ENCODE peak calls at places on chromosomes 3 and 15, in seven cellular contexts. S is ovary, G is esophagus muscularis mucosa, P is K562, T is tibial nerve, L is sigmoid colon, V is SK-N-SH. D is an unnamed sample. For H3K4me1, the result is how much of the 10 kb centered on the place peaks cover.

GRCh38 chr3:44712455-44713075 is at the start of gene ZNF502:
- DNase-seq in V (peak), S (peak), P (peak), T (peak), G (peak), L (peak), D (peak)

GRCh38 chr3:155704771-155705559 is 39.9 kb downstream of the PLCH1 start:
- DNase-seq in L (no peak), T (no peak), V (no peak), S (no peak), G (no peak), P (no peak), D (no peak)

GRCh38 chr3:127233371-127233770 is 40.4 kb downstream of the PRR23E start:
- DNase-seq in L (no peak), P (no peak), G (no peak), S (no peak), T (no peak), V (no peak), D (no peak)

GRCh38 chr15:62559049-62559733 is 394.1 kb upstream of the C2CD4B start:
- DNase-seq in L (no peak), G (no peak), T (no peak), P (no peak), V (no peak), S (peak), D (no peak)

GRCh38 chr15:95995375-95996168 is 334.9 kb upstream of the NR2F2 start:
- DNase-seq in P (no peak), T (no peak), S (no peak), G (no peak), L (no peak), V (no peak), D (no peak)

GRCh38 chr3:104069114-104069513 is 1297.6 kb upstream of the ALCAM start:
- DNase-seq in T (no peak), P (no peak), V (no peak), S (no peak), G (no peak), L (no peak), D (no peak)

GRCh38 chr3:119175869-119176756 is 2.7 kb downstream of the UPK1B start:
- DNase-seq in P (no peak), T (peak), G (no peak), S (no peak), L (no peak), V (no peak), D (peak)

GRCh38 chr3:176690470-176690869 is 506.8 kb downstream of the TBL1XR1 start:
- DNase-seq in S (no peak), T (no peak), G (no peak), V (no peak), P (no peak), L (no peak), D (no peak)

GRCh38 chr3:87855626-87856025 is 203.2 kb downstream of the CGGBP1 start:
- DNase-seq in T (no peak), P (no peak), L (no peak), G (no peak), S (no peak), V (no peak), D (no peak)

GRCh38 chr3:123451186-123451585 is 2.3 kb upstream of the ADCY5 start:
- DNase-seq in P (no peak), L (no peak), V (no peak), G (no peak), T (no peak), S (no peak), D (no peak)
- H3K4me1 ChIP-seq in P (under half), L (under half), V (under half), G (under half), T (under half), S (under half), D (under half)

GRCh38 chr15:70194266-70194665 is 96.5 kb upstream of the TLE3 start:
- DNase-seq in G (no peak), L (peak), T (no peak), V (no peak), P (no peak), S (no peak), D (no peak)

GRCh38 chr15:70192041-70192440 is 94.3 kb upstream of the TLE3 start:
- DNase-seq in L (peak), G (no peak), T (no peak), S (no peak), P (no peak), V (no peak), D (no peak)

GRCh38 chr15:70193734-70194133 is 96.0 kb upstream of the TLE3 start:
- DNase-seq in V (no peak), S (no peak), L (peak), P (no peak), G (no peak), T (no peak), D (no peak)

GRCh38 chr15:70190965-70191364 is 93.2 kb upstream of the TLE3 start:
- DNase-seq in V (no peak), G (no peak), P (no peak), S (no peak), T (no peak), L (peak), D (no peak)

GRCh38 chr15:70192490-70192889 is 94.8 kb upstream of the TLE3 start:
- DNase-seq in T (no peak), G (no peak), V (no peak), L (peak), S (no peak), P (no peak), D (no peak)
- TF ChIP-seq EP300 in T (no peak), G (no peak), V (no peak), L (no peak), S (no peak), P (no peak), D (no peak)

GRCh38 chr3:46096336-46096735 is 69.1 kb upstream of the XCR1 start:
- DNase-seq in T (no peak), V (no peak), S (no peak), P (no peak), L (no peak), G (no peak), D (no peak)
- H3K4me1 ChIP-seq in T (under half), V (under half), S (under half), P (under half), L (under half), G (under half), D (under half)

DNA sequence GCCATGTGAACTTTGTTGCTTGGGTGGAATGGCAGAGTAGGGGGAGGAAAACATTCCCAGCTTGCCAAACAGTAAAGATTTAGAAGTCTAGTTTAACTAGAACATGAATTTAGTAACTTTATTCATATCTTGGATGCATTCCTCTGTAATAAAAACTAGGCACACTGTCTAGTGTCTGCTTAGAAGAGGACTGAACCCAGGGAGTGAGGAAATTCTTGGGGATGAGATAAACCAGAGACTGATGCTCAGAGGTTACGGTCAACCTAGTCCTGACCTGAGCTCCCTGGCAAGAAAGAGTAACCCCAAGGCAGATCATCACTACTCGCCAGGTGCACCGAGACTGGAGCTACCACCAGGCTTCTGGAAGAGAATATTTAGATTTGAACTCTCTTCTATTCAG is 58.2 kb downstream of the SNRK start:
- DNase-seq in V (no peak), G (no peak), T (no peak), L (no peak), S (no peak), P (no peak), D (no peak)
- TF ChIP-seq EP300 in V (no peak), G (no peak), T (no peak), L (no peak), S (no peak), P (no peak), D (no peak)

GRCh38 chr15:55708720-55709119 is 34.2 kb downstream of the PRTG start:
- DNase-seq in T (no peak), S (no peak), L (no peak), V (no peak), P (no peak), G (no peak), D (no peak)
- H3K4me1 ChIP-seq in T (under half), S (under half), L (under half), V (under half), P (under half), G (under half), D (under half)

D was measured in stomach.